ENCODE peak calls at places on chromosomes 6 and 20, in nine cellular contexts. R is pancreas; W is effector memory CD4-positive, alpha-beta T cell; L is tibial nerve; S is right atrium auricular region; A is kidney tubule cell; X is EH; J is T-cell; V is nephron progenitor cell. H is an unnamed sample.

GRCh38 chr6:136719280-136720044 is 72.8 kb downstream of the MAP3K5 start:
- DNase-seq in R (no peak), W (no peak), L (no peak), S (no peak), A (peak; percentile 9), X (peak; percentile 35), J (no peak), V (no peak), H (no peak)

GRCh38 chr6:153373869-153374268 is 242.8 kb upstream of the RGS17 start:
- DNase-seq in R (no peak), W (no peak), L (no peak), S (no peak), A (no peak), X (no peak), J (no peak), V (no peak), H (no peak)

GRCh38 chr6:90790058-90790457 is 203.2 kb upstream of the MAP3K7 start:
- DNase-seq in R (no peak), W (no peak), L (no peak), S (no peak), A (no peak), X (peak; percentile 39), J (no peak), V (peak; percentile 61), H (no peak)

GRCh38 chr6:46898011-46898410 is 23.7 kb downstream of the ADGRF5 start:
- DNase-seq in R (no peak), W (no peak), L (no peak), S (no peak), A (peak; percentile 29), X (no peak), J (no peak), V (no peak), H (no peak)

GRCh38 chr6:144896876-144897275 is 611.7 kb downstream of the UTRN start:
- DNase-seq in R (no peak), W (no peak), L (no peak), S (no peak), A (peak; percentile 15), X (no peak), J (no peak), V (no peak), H (no peak)

GRCh38 chr6:5843078-5843477 is 163.6 kb downstream of the NRN1 start:
- DNase-seq in R (no peak), W (no peak), L (no peak), S (no peak), A (no peak), X (no peak), J (no peak), V (no peak), H (no peak)

GRCh38 chr6:157760589-157761330 is 62.3 kb upstream of the SNX9 start:
- DNase-seq in R (no peak), W (peak; percentile 26), L (no peak), S (peak; percentile 53), A (peak; percentile 75), X (peak; percentile 93), J (no peak), V (no peak), H (no peak)

GRCh38 chr20:37353285-37353849 is 7.4 kb downstream of the SRC start:
- DNase-seq in R (peak; percentile 35), W (no peak), L (no peak), S (no peak), A (no peak), X (no peak), J (no peak), V (no peak), H (no peak)

GRCh38 chr6:25042984-25043725 is 107.4 kb upstream of the RIPOR2 start:
- DNase-seq in R (no peak), W (no peak), L (no peak), S (no peak), A (no peak), X (no peak), J (no peak), V (no peak), H (no peak)

GRCh38 chr20:9996944-9997343 is 37.8 kb upstream of the ANKEF1 start:
- DNase-seq in R (no peak), W (no peak), L (no peak), S (no peak), A (no peak), X (no peak), J (no peak), V (no peak), H (no peak)

GRCh38 chr6:166623318-166623717 is 3.7 kb downstream of the RPS6KA2 start:
- DNase-seq in R (no peak), W (no peak), L (no peak), S (no peak), A (peak; percentile 67), X (no peak), J (no peak), V (no peak), H (no peak)

GRCh38 chr6:16471222-16471784 is 232.9 kb downstream of the GMPR start:
- DNase-seq in R (no peak), W (no peak), L (no peak), S (no peak), A (no peak), X (peak; percentile 58), J (no peak), V (no peak), H (no peak)

GRCh38 chr6:40444307-40444706 is 142.9 kb downstream of the LRFN2 start:
- DNase-seq in R (no peak), W (no peak), L (no peak), S (no peak), A (no peak), X (no peak), J (no peak), V (no peak), H (no peak)

GRCh38 chr6:40398810-40399477 is 188.2 kb downstream of the LRFN2 start:
- DNase-seq in R (no peak), W (no peak), L (no peak), S (no peak), A (no peak), X (no peak), J (no peak), V (no peak), H (no peak)

GRCh38 chr6:106747139-106747538 is 117.8 kb downstream of the QRSL1 start:
- DNase-seq in R (no peak), W (no peak), L (no peak), S (no peak), A (peak; percentile 53), X (no peak), J (no peak), V (no peak), H (no peak)

GRCh38 chr6:29748391-29749352 is 25.4 kb downstream of the HLA-F start:
- DNase-seq in R (peak; percentile 94), W (peak; percentile 80), L (peak; percentile 95), S (peak; percentile 96), A (peak; percentile 89), X (peak; percentile 87), J (peak; percentile 80), V (peak; percentile 92), H (peak; percentile 81)

GRCh38 chr20:62533591-62534495 is 58.0 kb upstream of the GATA5 start:
- DNase-seq in R (no peak), W (no peak), L (no peak), S (no peak), A (no peak), X (no peak), J (no peak), V (no peak), H (no peak)

GRCh38 chr20:59673288-59673997 is 69.1 kb downstream of the PHACTR3 start:
- DNase-seq in R (no peak), W (no peak), L (no peak), S (peak; percentile 32), A (no peak), X (no peak), J (no peak), V (no peak), H (no peak)

GRCh38 chr6:42158011-42158410 is 15.2 kb upstream of the GUCA1A start:
- DNase-seq in R (no peak), W (no peak), L (no peak), S (no peak), A (peak; percentile 13), X (peak; percentile 71), J (no peak), V (no peak), H (no peak)

GRCh38 chr6:111105578-111105977 is 18.3 kb downstream of the SLC16A10 start:
- DNase-seq in R (peak; percentile 89), W (no peak), L (no peak), S (peak; percentile 74), A (peak; percentile 84), X (peak; percentile 11), J (no peak), V (no peak), H (no peak)

GRCh38 chr6:106145741-106146227 is 59.6 kb downstream of the PRDM1 start:
- DNase-seq in R (no peak), W (no peak), L (no peak), S (no peak), A (peak; percentile 80), X (peak; percentile 38), J (no peak), V (no peak), H (no peak)